ENCODE peak calls at places on chromosomes 12 and 14, in seven cellular contexts. V is heart right ventricle, K is IMR-90, A is lower lobe of right lung, W is aorta, D is PC-9, T is uterus. Y is an unnamed sample.

GRCh38 chr14:65637780-65638179 is 225.2 kb downstream of the FUT8 start:
- DNase-seq in V (no peak), K (peak; percentile 1), A (no peak), W (no peak), D (no peak), T (no peak), Y (no peak)

GRCh38 chr14:105879867-105880561 is 353.6 kb downstream of the TMEM121 start:
- DNase-seq in V (peak; percentile 9), K (no peak), A (peak; percentile 43), W (peak; percentile 29), D (no peak), T (peak; percentile 3), Y (peak; percentile 20)

GRCh38 chr14:103848720-103849077 is 1.3 kb upstream of the PPP1R13B start:
- DNase-seq in V (no peak), K (no peak), A (no peak), W (no peak), D (no peak), T (no peak), Y (no peak)

GRCh38 chr12:45415393-45415817 is 199.5 kb downstream of the ANO6 start:
- DNase-seq in V (peak; percentile 18), K (peak; percentile 100), A (no peak), W (peak; percentile 82), D (peak; percentile 77), T (peak; percentile 32), Y (peak; percentile 48)

GRCh38 chr12:15212877-15213276 is 8.3 kb downstream of the RERG start:
- DNase-seq in V (no peak), K (no peak), A (no peak), W (no peak), D (no peak), T (no peak), Y (no peak)

GRCh38 chr12:115353467-115353866 is 669.5 kb upstream of the TBX3 start:
- DNase-seq in V (no peak), K (no peak), A (no peak), W (no peak), D (no peak), T (no peak), Y (no peak)

GRCh38 chr12:106246891-106247730 is 709 bp downstream of the CKAP4 start:
- DNase-seq in V (peak; percentile 80), K (peak; percentile 61), A (peak; percentile 83), W (peak; percentile 78), D (peak; percentile 39), T (peak; percentile 62), Y (peak; percentile 93)

GRCh38 chr12:53596920-53597363 is 29.2 kb downstream of the ATF7 start:
- DNase-seq in V (no peak), K (peak; percentile 59), A (no peak), W (no peak), D (no peak), T (no peak), Y (no peak)

GRCh38 chr14:43168374-43168925 is 1338.6 kb downstream of the FSCB start:
- DNase-seq in V (no peak), K (no peak), A (no peak), W (no peak), D (no peak), T (no peak), Y (no peak)

GRCh38 chr12:38664661-38665269 is 240.6 kb downstream of the CPNE8 start:
- DNase-seq in V (no peak), K (no peak), A (no peak), W (no peak), D (no peak), T (no peak), Y (no peak)

GRCh38 chr14:77638738-77639137 is 22.3 kb upstream of the SPTLC2 start:
- DNase-seq in V (no peak), K (peak; percentile 97), A (no peak), W (no peak), D (peak; percentile 95), T (no peak), Y (no peak)

GRCh38 chr14:67964391-67964812 is 144.8 kb downstream of the RAD51B start:
- DNase-seq in V (no peak), K (peak; percentile 40), A (no peak), W (no peak), D (peak; percentile 95), T (no peak), Y (no peak)

GRCh38 chr14:105213396-105213795 is 32.3 kb upstream of the NUDT14 start:
- DNase-seq in V (no peak), K (no peak), A (no peak), W (no peak), D (no peak), T (no peak), Y (no peak)

GRCh38 chr14:51546603-51547258 is 105.0 kb upstream of the FRMD6 start:
- DNase-seq in V (no peak), K (no peak), A (no peak), W (no peak), D (no peak), T (no peak), Y (no peak)

DNA sequence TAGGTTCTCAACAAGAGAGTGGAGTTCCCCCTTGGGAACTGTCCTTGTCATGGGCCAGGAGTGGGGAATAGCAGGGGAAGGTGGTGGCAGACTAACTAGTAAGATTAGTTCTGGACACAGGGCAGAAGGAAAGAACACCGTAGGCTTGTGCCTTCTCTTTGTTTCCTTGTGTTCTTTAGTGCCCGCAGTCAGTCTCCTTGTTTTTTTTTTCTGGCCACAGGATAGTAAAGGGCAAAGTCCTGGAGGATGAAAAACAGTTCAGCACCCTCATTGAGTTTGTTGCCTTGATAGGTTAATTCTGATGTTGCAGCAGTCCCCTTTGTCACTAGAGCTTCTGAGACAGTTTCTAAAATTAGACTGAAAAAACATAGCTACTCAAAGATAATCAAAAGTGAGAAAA is 8.4 kb downstream of the PEX5 start:
- DNase-seq in V (no peak), K (no peak), A (no peak), W (no peak), D (no peak), T (no peak), Y (no peak)
- H3K27ac ChIP-seq in V (no peak overlapping the region), K (no peak overlapping the region), A (no peak overlapping the region), W (no peak overlapping the region), D (no peak overlapping the region), T (no peak overlapping the region), Y (no peak overlapping the region)

GRCh38 chr14:60346706-60347105 is 97.7 kb downstream of the PPM1A start:
- DNase-seq in V (no peak), K (peak; percentile 4), A (no peak), W (no peak), D (no peak), T (no peak), Y (no peak)

GRCh38 chr14:60348211-60348610 is 99.2 kb downstream of the PPM1A start:
- DNase-seq in V (no peak), K (no peak), A (no peak), W (no peak), D (no peak), T (no peak), Y (no peak)

GRCh38 chr14:60344751-60345150 is 95.7 kb downstream of the PPM1A start:
- DNase-seq in V (no peak), K (no peak), A (no peak), W (no peak), D (no peak), T (no peak), Y (no peak)

GRCh38 chr14:60339571-60339970 is 90.5 kb downstream of the PPM1A start:
- DNase-seq in V (no peak), K (no peak), A (no peak), W (no peak), D (peak; percentile 32), T (no peak), Y (no peak)

DNA sequence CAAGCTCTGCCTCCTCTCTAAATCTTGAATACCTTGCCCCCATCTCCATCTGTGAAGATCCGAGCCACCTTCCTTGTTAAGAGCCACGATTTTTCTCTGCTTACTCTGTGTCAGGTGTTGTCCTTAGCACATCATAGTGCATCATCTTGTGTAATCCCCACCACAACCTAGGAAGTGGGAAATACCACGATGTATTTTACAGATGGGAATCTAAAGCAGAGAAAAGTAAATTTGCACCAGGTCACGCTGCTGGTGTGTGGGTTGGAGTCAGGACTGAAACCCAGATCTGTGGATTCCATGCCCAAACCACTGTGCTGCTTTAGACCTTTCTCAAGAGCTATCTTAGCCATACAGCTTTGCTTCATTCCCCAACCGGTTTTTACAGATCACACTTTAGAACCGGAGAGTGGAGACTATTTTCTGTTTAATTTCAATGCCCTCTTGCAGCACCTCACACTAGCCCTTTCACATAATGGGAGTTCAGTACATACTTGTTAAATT is 94.6 kb downstream of the PPM1A start:
- DNase-seq in V (no peak), K (no peak), A (no peak), W (no peak), D (no peak), T (no peak), Y (no peak)
- H3K27me3 ChIP-seq in V (no peaks in the 10 kb centered on the region), K (peaks cover 12% of the 10 kb centered on the region), A (peaks cover 3% of the 10 kb centered on the region), W (no peaks in the 10 kb centered on the region), D (no peaks in the 10 kb centered on the region), T (no peaks in the 10 kb centered on the region), Y (peaks cover 6% of the 10 kb centered on the region)

GRCh38 chr12:49345048-49345839 is 1.4 kb upstream of the DNAJC22 start:
- DNase-seq in V (no peak), K (no peak), A (no peak), W (no peak), D (no peak), T (no peak), Y (no peak)
- H3K4me1 ChIP-seq in V (peaks cover 48% of the 10 kb centered on the region), K (peaks cover 20% of the 10 kb centered on the region), A (peaks cover 59% of the 10 kb centered on the region), W (no peaks in the 10 kb centered on the region), D (peaks cover 28% of the 10 kb centered on the region), T (peaks cover 36% of the 10 kb centered on the region), Y (peaks cover 41% of the 10 kb centered on the region)

GRCh38 chr14:70893062-70893841 is 14.0 kb upstream of the PCNX1 start:
- DNase-seq in V (no peak), K (no peak), A (no peak), W (no peak), D (no peak), T (no peak), Y (no peak)

GRCh38 chr14:70890842-70891442 is 16.3 kb upstream of the PCNX1 start:
- DNase-seq in V (no peak), K (no peak), A (no peak), W (no peak), D (no peak), T (no peak), Y (no peak)

GRCh38 chr14:70889555-70889954 is 17.7 kb upstream of the PCNX1 start:
- DNase-seq in V (no peak), K (no peak), A (no peak), W (no peak), D (no peak), T (no peak), Y (no peak)

GRCh38 chr14:70893842-70894237 is 13.4 kb upstream of the PCNX1 start:
- DNase-seq in V (no peak), K (no peak), A (no peak), W (no peak), D (no peak), T (no peak), Y (no peak)

DNA sequence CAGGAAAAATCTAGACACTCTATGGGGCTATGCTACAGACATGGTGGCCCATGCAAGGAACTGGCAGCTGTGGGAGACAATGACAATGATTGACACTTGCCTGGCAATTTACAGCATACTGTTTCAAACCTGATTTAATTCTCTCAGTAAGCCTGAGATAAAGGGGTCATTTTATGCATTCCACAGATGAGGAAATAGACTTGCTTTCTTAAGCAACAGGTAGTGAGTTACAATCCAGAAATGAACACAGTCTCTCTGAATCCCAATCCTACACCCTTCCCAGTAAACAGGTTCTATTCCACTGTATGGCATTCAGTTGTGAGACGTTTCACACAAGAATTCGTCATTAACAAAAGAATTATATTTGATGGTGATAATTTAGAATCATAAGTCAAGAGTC is 15.5 kb upstream of the PCNX1 start:
- DNase-seq in V (no peak), K (no peak), A (no peak), W (no peak), D (no peak), T (no peak), Y (no peak)
- H3K27ac ChIP-seq in V (no peak overlapping the region), K (no peak overlapping the region), A (no peak overlapping the region), W (no peak overlapping the region), D (no peak overlapping the region), T (no peak overlapping the region), Y (no peak overlapping the region)

Y was measured in left lung.